ENCODE peak calls at places on chromosomes 2 and 18, in seven cellular contexts. G is IMR-90, J is H9, U is mesendoderm, W is mesenchymal stem cell, K is neuronal stem cell, F is trophoblast cell. M is an unnamed sample.

GRCh38 chr18:73908323-73908722 is 239.3 kb downstream of the FBXO15 start:
- DNase-seq in W (peak; percentile 51), G (peak; percentile 52), U (peak; percentile 63), J (peak; percentile 57), F (no peak), K (peak; percentile 41), M (peak; percentile 59)

GRCh38 chr18:45332911-45333310 is 282.4 kb upstream of the SLC14A2 start:
- DNase-seq in U (no peak), F (no peak), G (no peak), K (no peak), W (no peak), J (no peak), M (no peak)

GRCh38 chr2:179274749-179275148 is 10.1 kb upstream of the SESTD1 start:
- DNase-seq in W (peak; percentile 29), K (no peak), G (peak; percentile 22), F (no peak), U (no peak), J (no peak), M (no peak)

GRCh38 chr18:12783524-12783923 is 80.7 kb downstream of the PSMG2 start:
- DNase-seq in K (no peak), U (no peak), F (no peak), J (no peak), G (no peak), W (no peak), M (no peak)

GRCh38 chr18:69216390-69216789 is 184.3 kb upstream of the DOK6 start:
- DNase-seq in W (no peak), F (no peak), U (no peak), G (no peak), K (no peak), J (no peak), M (no peak)

GRCh38 chr2:200026838-200027237 is 71.5 kb downstream of the MAIP1 start:
- DNase-seq in U (no peak), W (peak; percentile 32), K (no peak), F (no peak), J (no peak), G (peak; percentile 85), M (no peak)

GRCh38 chr2:14907014-14907612 is 274.6 kb downstream of the LRATD1 start:
- DNase-seq in U (peak; percentile 54), J (peak; percentile 36), K (no peak), W (no peak), G (no peak), F (no peak), M (no peak)

GRCh38 chr2:229083606-229084349 is 187.3 kb downstream of the PID1 start:
- DNase-seq in K (no peak), F (no peak), J (no peak), U (no peak), G (no peak), W (no peak), M (no peak)

GRCh38 chr2:60356346-60356745 is 197.1 kb downstream of the BCL11A start:
- DNase-seq in U (peak; percentile 55), G (no peak), K (no peak), W (no peak), F (peak; percentile 21), J (no peak), M (no peak)

GRCh38 chr2:189302274-189302948 is 122.8 kb upstream of the COL5A2 start:
- DNase-seq in U (peak; percentile 67), F (peak; percentile 49), J (no peak), G (peak; percentile 23), W (no peak), K (no peak), M (no peak)

GRCh38 chr18:12890964-12891363 is 6.9 kb upstream of the PTPN2 start:
- DNase-seq in F (no peak), U (no peak), G (no peak), J (no peak), W (no peak), K (no peak), M (no peak)

GRCh38 chr2:29742641-29743040 is 178.7 kb downstream of the ALK start:
- DNase-seq in F (no peak), J (no peak), K (no peak), U (no peak), G (no peak), W (no peak), M (no peak)

GRCh38 chr2:51003345-51004192 is 28.4 kb downstream of the NRXN1 start:
- DNase-seq in U (peak; percentile 24), W (peak; percentile 8), K (no peak), G (peak; percentile 47), F (no peak), J (no peak), M (no peak)

GRCh38 chr2:118495278-118495677 is 352.2 kb downstream of the EN1 start:
- DNase-seq in W (no peak), G (no peak), F (no peak), K (no peak), J (no peak), U (no peak), M (no peak)

GRCh38 chr2:44925561-44926087 is 15.9 kb upstream of the SIX3 start:
- DNase-seq in U (peak; percentile 95), J (no peak), W (no peak), F (no peak), G (no peak), K (no peak), M (no peak)

GRCh38 chr2:184455616-184456015 is 142.7 kb upstream of the ZNF804A start:
- DNase-seq in J (no peak), F (no peak), U (no peak), W (no peak), G (no peak), K (no peak), M (no peak)

GRCh38 chr2:56372071-56372656 is 188.4 kb downstream of the CCDC85A start:
- DNase-seq in F (no peak), W (no peak), G (no peak), U (no peak), J (no peak), K (no peak), M (no peak)

GRCh38 chr2:88331239-88331638 is 121.3 kb downstream of the FOXI3 start:
- DNase-seq in K (no peak), W (no peak), J (no peak), F (no peak), G (no peak), U (no peak), M (no peak)
- H3K18ac ChIP-seq in K (no peak overlapping the region), W (no peak overlapping the region), J (no peak overlapping the region), F (no peak overlapping the region), G (no peak overlapping the region), U (no peak overlapping the region), M (no peak overlapping the region)

DNA sequence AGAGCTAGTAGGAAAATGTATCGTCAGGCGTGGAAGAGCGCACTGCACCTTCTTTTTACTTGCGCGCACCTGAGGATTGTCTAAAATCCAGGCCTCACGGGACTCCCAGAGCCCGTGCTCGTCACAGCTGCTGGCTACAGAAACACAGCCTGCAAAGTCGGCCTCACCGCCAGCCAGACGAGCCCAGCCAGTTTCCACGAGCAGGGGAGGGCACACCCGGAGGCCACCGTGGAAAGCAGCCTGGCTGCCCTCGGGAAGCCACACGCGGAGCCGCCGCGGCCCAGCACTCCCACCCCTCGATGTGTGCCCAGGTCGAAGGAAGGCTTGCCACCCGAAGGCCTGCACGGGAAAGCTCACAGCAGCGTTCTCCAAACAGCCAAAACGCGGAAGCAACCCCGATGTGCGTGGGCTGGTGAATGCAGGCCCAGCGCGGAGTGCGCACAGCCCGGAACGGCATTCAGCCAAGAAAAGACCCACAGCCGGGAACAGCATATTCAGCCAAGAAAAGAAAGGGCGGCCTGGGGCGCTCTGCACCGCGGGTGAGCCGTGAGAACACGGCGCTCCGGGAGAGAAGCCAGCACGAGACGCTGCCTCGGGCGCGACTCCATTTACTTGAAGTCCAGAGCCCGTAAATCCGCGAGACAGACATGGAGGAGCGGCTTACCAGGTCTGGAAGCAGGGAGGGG is 53.9 kb upstream of the SALL3 start:
- DNase-seq in U (no peak), W (no peak), F (no peak), K (no peak), G (no peak), J (no peak), M (no peak)
- H3K18ac ChIP-seq in U (no peak overlapping the region), W (no peak overlapping the region), F (no peak overlapping the region), K (no peak overlapping the region), G (no peak overlapping the region), J (no peak overlapping the region), M (no peak overlapping the region)

DNA sequence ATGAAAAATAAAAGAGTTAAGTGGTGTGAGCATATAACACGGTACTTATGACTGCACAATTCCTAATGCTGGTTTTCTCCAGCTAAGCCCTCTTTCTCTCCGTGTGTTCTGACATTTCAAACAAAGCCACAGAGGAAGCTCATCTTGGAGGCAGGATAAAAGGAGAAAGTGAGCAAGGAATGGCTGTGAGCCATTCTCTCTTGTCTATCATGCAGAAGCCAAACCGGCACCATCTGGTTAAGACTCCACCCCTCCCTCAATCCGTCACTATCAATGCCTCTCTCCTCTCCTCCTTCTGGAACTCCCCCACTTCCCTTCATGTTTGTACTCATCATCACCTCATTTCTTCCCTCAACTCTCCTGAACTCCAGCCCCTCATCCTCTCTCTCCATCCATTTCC is 210.4 kb downstream of the TMEM163 start:
- DNase-seq in G (no peak), J (no peak), K (no peak), U (no peak), W (no peak), F (no peak), M (no peak)
- H3K18ac ChIP-seq in G (no peak overlapping the region), J (no peak overlapping the region), K (no peak overlapping the region), U (no peak overlapping the region), W (no peak overlapping the region), F (no peak overlapping the region), M (no peak overlapping the region)

DNA sequence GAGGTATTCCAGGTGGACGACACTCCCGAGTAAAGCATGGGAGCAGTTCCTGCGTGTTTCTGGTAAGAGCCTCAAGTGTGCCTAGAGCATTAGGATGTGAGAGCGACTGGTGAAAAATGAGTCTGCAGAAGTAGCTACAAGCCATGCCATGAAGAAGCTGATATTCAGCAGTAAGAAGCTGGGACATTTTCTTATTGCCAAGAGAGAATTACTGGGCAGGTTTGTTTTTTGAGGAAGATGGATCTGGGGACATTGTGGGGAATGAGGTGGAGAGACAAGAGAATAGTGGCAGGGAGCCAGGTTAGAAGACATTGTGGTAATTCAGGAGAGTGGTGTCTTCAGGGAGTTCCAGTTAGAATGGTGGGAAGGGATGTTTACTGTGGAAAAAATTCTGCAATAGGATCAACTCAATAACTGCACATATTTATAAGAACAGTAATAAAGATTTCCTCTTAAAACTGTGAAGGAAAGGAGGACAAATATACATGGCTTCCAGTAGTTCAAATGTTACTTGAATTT is 38.2 kb downstream of the CRIM1 start:
- DNase-seq in F (no peak), J (no peak), K (no peak), U (no peak), G (no peak), W (peak; percentile 40), M (no peak)
- H3K18ac ChIP-seq in F (no peak overlapping the region), J (no peak overlapping the region), K (no peak overlapping the region), U (no peak overlapping the region), G (no peak overlapping the region), W (no peak overlapping the region), M (no peak overlapping the region)

M was measured in H1.